ENCODE peak calls at places on chromosome 3, in ten cellular contexts. One of them, this sample, is unnamed. For H3K27me3, the result is how much of the 10 kb centered on the place peaks cover.

GRCh38 chr3:111764645-111765091 is 94.4 kb upstream of the PHLDB2 start:
- DNase-seq in H9: no peak
- DNase-seq in dorsolateral prefrontal cortex: no peak
- DNase-seq in neural progenitor cell: no peak
- DNase-seq in WERI-Rb-1: no peak
- DNase-seq in esophagus squamous epithelium: no peak
- DNase-seq in HepG2: peak
- DNase-seq in sigmoid colon: no peak
- DNase-seq in heart left ventricle: no peak
- DNase-seq in IMR-90: peak
- DNase-seq in this sample: no peak

GRCh38 chr3:16173696-16174355 is 654 bp upstream of the GALNT15 start:
- DNase-seq in heart left ventricle: no peak
- DNase-seq in WERI-Rb-1: no peak
- DNase-seq in dorsolateral prefrontal cortex: no peak
- DNase-seq in HepG2: no peak
- DNase-seq in H9: peak
- DNase-seq in neural progenitor cell: no peak
- DNase-seq in IMR-90: peak
- DNase-seq in esophagus squamous epithelium: no peak
- DNase-seq in sigmoid colon: no peak
- DNase-seq in this sample: no peak

GRCh38 chr3:29686889-29687592 is 406.2 kb downstream of the RBMS3 start:
- DNase-seq in sigmoid colon: no peak
- DNase-seq in IMR-90: peak
- DNase-seq in H9: no peak
- DNase-seq in HepG2: no peak
- DNase-seq in esophagus squamous epithelium: no peak
- DNase-seq in neural progenitor cell: no peak
- DNase-seq in heart left ventricle: no peak
- DNase-seq in WERI-Rb-1: no peak
- DNase-seq in dorsolateral prefrontal cortex: no peak
- DNase-seq in this sample: no peak

GRCh38 chr3:133578548-133579191 is 5.2 kb downstream of the CDV3 start:
- DNase-seq in sigmoid colon: no peak
- DNase-seq in WERI-Rb-1: peak
- DNase-seq in neural progenitor cell: peak
- DNase-seq in H9: no peak
- DNase-seq in HepG2: peak
- DNase-seq in heart left ventricle: no peak
- DNase-seq in dorsolateral prefrontal cortex: no peak
- DNase-seq in IMR-90: peak
- DNase-seq in esophagus squamous epithelium: no peak
- DNase-seq in this sample: no peak

GRCh38 chr3:70606018-70606417 is 293.6 kb upstream of the MDFIC2 start:
- DNase-seq in sigmoid colon: no peak
- DNase-seq in H9: no peak
- DNase-seq in dorsolateral prefrontal cortex: no peak
- DNase-seq in IMR-90: no peak
- DNase-seq in esophagus squamous epithelium: no peak
- DNase-seq in heart left ventricle: no peak
- DNase-seq in WERI-Rb-1: no peak
- DNase-seq in HepG2: no peak
- DNase-seq in neural progenitor cell: no peak
- DNase-seq in this sample: no peak

GRCh38 chr3:160641675-160642330 is 35.2 kb upstream of the ARL14 start:
- DNase-seq in sigmoid colon: no peak
- DNase-seq in H9: no peak
- DNase-seq in neural progenitor cell: no peak
- DNase-seq in IMR-90: peak
- DNase-seq in WERI-Rb-1: no peak
- DNase-seq in dorsolateral prefrontal cortex: no peak
- DNase-seq in HepG2: no peak
- DNase-seq in esophagus squamous epithelium: no peak
- DNase-seq in heart left ventricle: no peak
- DNase-seq in this sample: no peak

GRCh38 chr3:14680716-14681115 is 5.8 kb downstream of the C3orf20 start:
- DNase-seq in heart left ventricle: no peak
- DNase-seq in sigmoid colon: no peak
- DNase-seq in esophagus squamous epithelium: no peak
- DNase-seq in dorsolateral prefrontal cortex: peak
- DNase-seq in H9: no peak
- DNase-seq in HepG2: peak
- DNase-seq in WERI-Rb-1: no peak
- DNase-seq in neural progenitor cell: no peak
- DNase-seq in IMR-90: peak
- DNase-seq in this sample: no peak

GRCh38 chr3:197339841-197340520 is 41.6 kb upstream of the DLG1 start:
- DNase-seq in dorsolateral prefrontal cortex: no peak
- DNase-seq in H9: no peak
- DNase-seq in esophagus squamous epithelium: no peak
- DNase-seq in neural progenitor cell: no peak
- DNase-seq in heart left ventricle: no peak
- DNase-seq in HepG2: peak
- DNase-seq in sigmoid colon: no peak
- DNase-seq in WERI-Rb-1: no peak
- DNase-seq in IMR-90: peak
- DNase-seq in this sample: no peak

GRCh38 chr3:42516443-42516842 is 14.0 kb downstream of the VIPR1 start:
- DNase-seq in dorsolateral prefrontal cortex: no peak
- DNase-seq in WERI-Rb-1: no peak
- DNase-seq in IMR-90: no peak
- DNase-seq in H9: no peak
- DNase-seq in esophagus squamous epithelium: no peak
- DNase-seq in sigmoid colon: no peak
- DNase-seq in HepG2: no peak
- DNase-seq in neural progenitor cell: no peak
- DNase-seq in heart left ventricle: no peak
- DNase-seq in this sample: no peak

GRCh38 chr3:10354373-10355015 is 33.6 kb upstream of the SEC13 start:
- DNase-seq in IMR-90: peak
- DNase-seq in H9: no peak
- DNase-seq in sigmoid colon: no peak
- DNase-seq in WERI-Rb-1: peak
- DNase-seq in neural progenitor cell: no peak
- DNase-seq in dorsolateral prefrontal cortex: no peak
- DNase-seq in heart left ventricle: no peak
- DNase-seq in HepG2: no peak
- DNase-seq in esophagus squamous epithelium: no peak
- DNase-seq in this sample: no peak

GRCh38 chr3:141368062-141368924 is at the start of gene ZBTB38:
- DNase-seq in IMR-90: peak
- DNase-seq in dorsolateral prefrontal cortex: peak
- DNase-seq in WERI-Rb-1: no peak
- DNase-seq in sigmoid colon: peak
- DNase-seq in HepG2: peak
- DNase-seq in esophagus squamous epithelium: peak
- DNase-seq in neural progenitor cell: peak
- DNase-seq in H9: peak
- DNase-seq in heart left ventricle: peak
- DNase-seq in this sample: peak

GRCh38 chr3:169387751-169388696 is 275.5 kb downstream of the MECOM start:
- DNase-seq in HepG2: peak
- DNase-seq in IMR-90: no peak
- DNase-seq in WERI-Rb-1: no peak
- DNase-seq in esophagus squamous epithelium: no peak
- DNase-seq in H9: peak
- DNase-seq in heart left ventricle: peak
- DNase-seq in neural progenitor cell: peak
- DNase-seq in dorsolateral prefrontal cortex: no peak
- DNase-seq in sigmoid colon: peak
- DNase-seq in this sample: peak

GRCh38 chr3:47015151-47015550 is 35.7 kb downstream of the NBEAL2 start:
- DNase-seq in IMR-90: no peak
- DNase-seq in WERI-Rb-1: no peak
- DNase-seq in heart left ventricle: no peak
- DNase-seq in sigmoid colon: no peak
- DNase-seq in dorsolateral prefrontal cortex: no peak
- DNase-seq in H9: no peak
- DNase-seq in HepG2: no peak
- DNase-seq in esophagus squamous epithelium: no peak
- DNase-seq in neural progenitor cell: no peak
- DNase-seq in this sample: no peak

DNA sequence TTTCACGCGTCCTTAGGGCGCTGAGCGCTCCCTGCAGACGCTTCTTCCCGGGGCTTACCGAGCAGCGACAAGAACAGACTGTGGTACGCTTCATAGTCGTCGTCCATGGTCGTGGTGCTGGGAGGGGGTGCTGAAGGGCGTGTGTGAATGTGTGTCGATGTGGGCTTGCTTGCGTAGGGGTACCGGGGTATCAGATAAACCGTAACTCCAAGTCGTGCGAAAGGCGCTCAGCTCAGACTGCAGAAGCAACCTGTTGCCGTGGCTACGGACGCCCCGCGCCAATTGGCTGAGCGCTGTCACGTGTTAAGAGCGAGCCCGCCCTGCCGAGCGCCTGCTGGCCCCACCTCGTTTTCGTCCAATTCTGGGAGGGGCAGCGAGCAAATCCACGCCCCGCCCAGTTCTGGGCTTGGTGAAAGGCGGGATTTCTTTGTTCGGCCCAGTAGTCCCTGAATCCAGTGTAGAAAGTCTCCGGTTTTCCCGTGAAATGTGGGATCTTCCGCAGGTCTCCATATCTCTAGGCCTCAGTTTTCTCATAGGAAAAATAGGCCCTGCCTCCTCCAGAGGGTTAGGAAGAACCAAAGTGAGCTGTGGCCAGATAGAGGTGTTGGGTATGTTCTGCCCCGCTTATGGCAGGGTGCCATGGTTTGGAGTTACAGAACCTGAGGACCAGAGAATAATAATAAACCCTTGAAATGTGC is at the start of gene EFCAB12:
- DNase-seq in heart left ventricle: peak
- DNase-seq in esophagus squamous epithelium: peak
- DNase-seq in sigmoid colon: peak
- DNase-seq in IMR-90: peak
- DNase-seq in WERI-Rb-1: peak
- DNase-seq in HepG2: peak
- DNase-seq in H9: peak
- DNase-seq in dorsolateral prefrontal cortex: peak
- DNase-seq in neural progenitor cell: peak
- DNase-seq in this sample: peak
- H3K27ac ChIP-seq in heart left ventricle: peak
- H3K27ac ChIP-seq in esophagus squamous epithelium: peak
- H3K27ac ChIP-seq in sigmoid colon: peak
- H3K27ac ChIP-seq in IMR-90: peak
- H3K27ac ChIP-seq in WERI-Rb-1: peak
- H3K27ac ChIP-seq in HepG2: peak
- H3K27ac ChIP-seq in H9: no peak
- H3K27ac ChIP-seq in dorsolateral prefrontal cortex: peak
- H3K27ac ChIP-seq in neural progenitor cell: no peak
- H3K27ac ChIP-seq in this sample: no peak

DNA sequence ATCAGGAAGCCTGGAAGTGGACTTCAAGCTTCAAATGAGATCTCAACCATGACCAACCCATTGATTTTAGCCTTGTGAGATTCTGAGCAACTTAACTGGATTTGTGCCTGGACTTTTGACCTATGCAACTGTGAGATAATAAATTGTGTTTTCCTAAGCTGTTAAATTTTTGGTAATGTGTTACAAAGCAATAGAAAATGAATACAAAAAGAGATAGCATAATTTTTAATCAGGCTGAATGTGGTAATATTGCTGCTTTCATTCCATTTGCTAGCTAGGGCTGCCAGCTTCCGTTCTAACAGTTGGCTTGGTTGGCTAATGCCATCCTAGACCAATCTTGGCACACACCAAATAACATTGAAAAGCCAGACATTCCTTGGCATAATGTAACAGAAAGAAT is 12.2 kb downstream of the PROS1 start:
- DNase-seq in WERI-Rb-1: no peak
- DNase-seq in dorsolateral prefrontal cortex: no peak
- DNase-seq in HepG2: no peak
- DNase-seq in IMR-90: no peak
- DNase-seq in H9: no peak
- DNase-seq in sigmoid colon: no peak
- DNase-seq in heart left ventricle: no peak
- DNase-seq in esophagus squamous epithelium: no peak
- DNase-seq in neural progenitor cell: no peak
- DNase-seq in this sample: no peak
- TF ChIP-seq CTCF in WERI-Rb-1: no peak
- TF ChIP-seq CTCF in dorsolateral prefrontal cortex: no peak
- TF ChIP-seq CTCF in HepG2: no peak
- TF ChIP-seq CTCF in IMR-90: no peak
- TF ChIP-seq CTCF in H9: no peak
- TF ChIP-seq CTCF in sigmoid colon: no peak
- TF ChIP-seq CTCF in heart left ventricle: no peak
- TF ChIP-seq CTCF in esophagus squamous epithelium: no peak
- TF ChIP-seq CTCF in neural progenitor cell: no peak
- TF ChIP-seq CTCF in this sample: no peak

GRCh38 chr3:181730364-181730763 is 18.6 kb downstream of the SOX2 start:
- DNase-seq in H9: no peak
- DNase-seq in IMR-90: no peak
- DNase-seq in WERI-Rb-1: no peak
- DNase-seq in heart left ventricle: no peak
- DNase-seq in HepG2: no peak
- DNase-seq in esophagus squamous epithelium: no peak
- DNase-seq in sigmoid colon: no peak
- DNase-seq in dorsolateral prefrontal cortex: no peak
- DNase-seq in neural progenitor cell: no peak
- DNase-seq in this sample: no peak
- H3K27me3 ChIP-seq in H9: under half
- H3K27me3 ChIP-seq in IMR-90: under half
- H3K27me3 ChIP-seq in WERI-Rb-1: half or more
- H3K27me3 ChIP-seq in heart left ventricle: under half
- H3K27me3 ChIP-seq in HepG2: under half
- H3K27me3 ChIP-seq in esophagus squamous epithelium: under half
- H3K27me3 ChIP-seq in sigmoid colon: half or more
- H3K27me3 ChIP-seq in dorsolateral prefrontal cortex: under half
- H3K27me3 ChIP-seq in neural progenitor cell: under half
- H3K27me3 ChIP-seq in this sample: under half

GRCh38 chr3:138863776-138864113 is 29.0 kb upstream of the PIK3CB start:
- DNase-seq in neural progenitor cell: no peak
- DNase-seq in sigmoid colon: no peak
- DNase-seq in HepG2: no peak
- DNase-seq in heart left ventricle: no peak
- DNase-seq in dorsolateral prefrontal cortex: no peak
- DNase-seq in H9: no peak
- DNase-seq in IMR-90: no peak
- DNase-seq in WERI-Rb-1: no peak
- DNase-seq in esophagus squamous epithelium: no peak
- DNase-seq in this sample: no peak
- H3K27ac ChIP-seq in neural progenitor cell: no peak
- H3K27ac ChIP-seq in sigmoid colon: no peak
- H3K27ac ChIP-seq in HepG2: peak
- H3K27ac ChIP-seq in heart left ventricle: no peak
- H3K27ac ChIP-seq in dorsolateral prefrontal cortex: peak
- H3K27ac ChIP-seq in H9: no peak
- H3K27ac ChIP-seq in IMR-90: no peak
- H3K27ac ChIP-seq in WERI-Rb-1: no peak
- H3K27ac ChIP-seq in esophagus squamous epithelium: peak
- H3K27ac ChIP-seq in this sample: peak